ENCODE peak calls at places on chromosomes 16 and 17, in six cellular contexts. R, E, G, V, N and H are unnamed samples.

GRCh38 chr17:61466246-61466645 is 14.0 kb downstream of the TBX4 start:
- DNase-seq in R (no peak), E (no peak), G (no peak), V (no peak), N (no peak), H (no peak)

GRCh38 chr17:66724581-66725341 is 110.2 kb upstream of the CACNG5 start:
- DNase-seq in R (no peak), E (no peak), G (no peak), V (peak; percentile 21), N (no peak), H (no peak)

GRCh38 chr16:67030221-67030962 is 1.4 kb downstream of the CBFB start:
- DNase-seq in R (no peak), E (no peak), G (no peak), V (no peak), N (no peak), H (no peak)

GRCh38 chr17:50127661-50128361 is 2.1 kb downstream of the SAMD14 start:
- DNase-seq in R (no peak), E (peak; percentile 72), G (no peak), V (no peak), N (no peak), H (no peak)

GRCh38 chr16:28569011-28569410 is 15.3 kb downstream of the SGF29 start:
- DNase-seq in R (no peak), E (no peak), G (no peak), V (no peak), N (no peak), H (no peak)

GRCh38 chr16:56741399-56741798 is 11.5 kb downstream of the NUP93 start:
- DNase-seq in R (no peak), E (no peak), G (no peak), V (no peak), N (no peak), H (no peak)

GRCh38 chr17:40307001-40307690 is 1.8 kb upstream of the RARA start:
- DNase-seq in R (no peak), E (peak; percentile 82), G (no peak), V (no peak), N (no peak), H (no peak)

GRCh38 chr16:11768850-11769249 is 26.2 kb upstream of the TXNDC11 start:
- DNase-seq in R (no peak), E (no peak), G (no peak), V (no peak), N (no peak), H (no peak)

GRCh38 chr17:50363217-50364060 is 9.5 kb downstream of the MRPL27 start:
- DNase-seq in R (no peak), E (peak; percentile 98), G (no peak), V (no peak), N (no peak), H (peak; percentile 60)

GRCh38 chr16:69941251-69942098 is 9.7 kb upstream of the CLEC18A start:
- DNase-seq in R (no peak), E (no peak), G (no peak), V (no peak), N (no peak), H (no peak)

GRCh38 chr17:2347805-2348685 is 10.7 kb downstream of the SGSM2 start:
- DNase-seq in R (no peak), E (peak; percentile 99), G (no peak), V (peak; percentile 84), N (no peak), H (no peak)

GRCh38 chr16:11303405-11304138 is 22.4 kb upstream of the PRM1 start:
- DNase-seq in R (peak; percentile 91), E (no peak), G (no peak), V (no peak), N (no peak), H (no peak)

GRCh38 chr16:56675685-56676210 is 6.1 kb downstream of the MT1H start:
- DNase-seq in R (peak; percentile 29), E (peak; percentile 84), G (no peak), V (no peak), N (no peak), H (no peak)

GRCh38 chr16:89103156-89103555 is 9.5 kb downstream of the ACSF3 start:
- DNase-seq in R (no peak), E (no peak), G (no peak), V (no peak), N (no peak), H (no peak)

GRCh38 chr17:40092581-40092980 is 7.8 kb downstream of the NR1D1 start:
- DNase-seq in R (peak; percentile 29), E (no peak), G (no peak), V (no peak), N (no peak), H (no peak)

GRCh38 chr16:23863511-23864422 is 28.0 kb downstream of the PRKCB start:
- DNase-seq in R (no peak), E (no peak), G (no peak), V (no peak), N (no peak), H (no peak)

GRCh38 chr16:69448470-69449193 is 24.2 kb downstream of the CYB5B start:
- DNase-seq in R (peak; percentile 17), E (no peak), G (no peak), V (peak; percentile 29), N (no peak), H (no peak)

GRCh38 chr16:21608647-21609328 is 9.4 kb downstream of the METTL9 start:
- DNase-seq in R (no peak), E (no peak), G (no peak), V (no peak), N (no peak), H (no peak)

GRCh38 chr16:68003031-68003430 is 3.7 kb upstream of the DPEP2 start:
- DNase-seq in R (no peak), E (no peak), G (no peak), V (no peak), N (no peak), H (no peak)

GRCh38 chr16:87661561-87661960 is 59.3 kb downstream of the JPH3 start:
- DNase-seq in R (peak; percentile 7), E (peak; percentile 95), G (no peak), V (peak; percentile 37), N (peak; percentile 46), H (peak; percentile 81)

GRCh38 chr16:53159781-53160436 is 105.1 kb downstream of the CHD9 start:
- DNase-seq in R (no peak), E (peak; percentile 48), G (no peak), V (peak; percentile 63), N (no peak), H (peak; percentile 13)

GRCh38 chr17:48563385-48563838 is 14.7 kb downstream of the HOXB4 start:
- DNase-seq in R (no peak), E (no peak), G (no peak), V (no peak), N (no peak), H (no peak)

GRCh38 chr16:71311553-71312158 is 22.5 kb upstream of the CMTR2 start:
- DNase-seq in R (peak; percentile 8), E (peak; percentile 84), G (no peak), V (peak; percentile 17), N (no peak), H (peak; percentile 58)

GRCh38 chr16:54928421-54929089 is 2.1 kb upstream of the IRX5 start:
- DNase-seq in R (peak; percentile 43), E (peak; percentile 67), G (peak; percentile 69), V (peak; percentile 69), N (peak; percentile 80), H (peak; percentile 77)
- TF ChIP-seq CTCF in R (no peak), E (no peak), G (peak; percentile 55), V (no peak), N (no peak), H (no peak)

DNA sequence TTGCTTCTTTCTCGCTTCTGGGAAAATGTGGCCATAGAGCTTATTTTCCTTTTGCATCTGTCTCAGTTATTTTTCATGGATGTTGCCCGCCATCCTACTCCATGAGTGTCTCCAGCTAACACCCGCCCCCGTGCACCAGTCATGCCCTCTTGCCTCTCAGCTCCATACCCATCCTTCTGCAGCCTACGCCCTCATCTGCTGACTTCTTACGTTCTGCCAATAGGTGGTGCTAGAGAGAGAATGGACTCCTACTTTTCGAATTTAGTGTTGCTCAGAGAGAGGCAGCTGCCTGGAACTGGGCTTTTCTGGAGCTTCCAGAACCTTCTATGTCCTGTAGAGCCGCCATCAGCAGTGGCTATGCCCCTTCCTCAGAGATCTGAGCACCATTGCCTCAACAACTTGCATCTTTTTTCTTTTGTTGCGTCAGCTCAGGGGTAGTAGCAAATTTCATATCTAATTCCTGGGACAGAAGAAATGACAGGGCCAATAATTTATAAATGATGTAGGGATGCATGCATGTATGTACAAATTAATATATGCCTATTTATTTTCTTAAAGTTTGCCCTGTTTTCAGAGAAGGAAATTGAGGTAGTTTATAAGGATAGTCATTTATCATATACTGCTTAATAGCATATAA is 119.7 kb upstream of the MYOCD start:
- DNase-seq in R (peak; percentile 28), E (peak; percentile 89), G (peak; percentile 31), V (peak; percentile 75), N (no peak), H (peak; percentile 55)
- TF ChIP-seq CTCF in R (peak; percentile 57), E (peak; percentile 82), G (peak; percentile 75), V (peak; percentile 77), N (peak; percentile 78), H (peak; percentile 70)

DNA sequence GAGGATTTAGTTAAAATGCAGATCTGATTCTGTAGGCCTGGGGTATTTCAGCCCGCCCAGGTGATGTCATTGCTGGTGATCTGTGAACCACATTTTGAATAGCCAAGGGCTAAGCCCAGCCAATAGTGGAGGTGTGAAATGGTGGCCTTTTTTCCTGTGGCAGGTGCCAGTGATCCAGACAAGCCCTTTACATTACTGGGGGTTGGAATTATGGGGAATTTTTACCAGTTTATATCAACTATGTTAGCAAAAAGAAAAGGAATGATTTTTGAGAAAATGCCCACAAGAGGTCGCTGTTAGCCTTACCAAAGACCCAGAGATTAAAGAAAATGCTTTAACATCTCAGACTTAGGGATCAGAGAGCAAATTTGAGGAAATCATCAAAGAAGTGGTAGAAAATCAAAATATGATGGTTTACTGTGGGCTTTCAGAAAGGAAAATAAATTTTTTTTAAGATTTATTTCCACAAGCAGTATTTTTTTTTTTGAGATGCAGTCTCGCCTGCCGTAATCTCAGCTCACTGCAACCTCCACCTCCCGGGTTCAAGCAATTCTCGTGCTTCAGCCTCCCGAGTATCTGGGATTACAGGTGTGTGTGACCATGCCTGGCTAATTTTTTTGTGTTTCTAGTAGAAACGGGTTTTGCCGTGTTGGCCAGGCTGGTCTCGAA is 3.9 kb downstream of the VPS35L start:
- DNase-seq in R (no peak), E (peak; percentile 58), G (no peak), V (peak; percentile 67), N (no peak), H (peak; percentile 26)
- TF ChIP-seq CTCF in R (peak; percentile 49), E (peak; percentile 92), G (peak; percentile 44), V (peak; percentile 87), N (peak; percentile 82), H (peak; percentile 86)

GRCh38 chr17:81576621-81577277 is 24.6 kb upstream of the FAAP100 start:
- DNase-seq in R (peak; percentile 53), E (no peak), G (no peak), V (peak; percentile 89), N (no peak), H (no peak)
- TF ChIP-seq CTCF in R (no peak), E (no peak), G (no peak), V (peak; percentile 13), N (no peak), H (no peak)

DNA sequence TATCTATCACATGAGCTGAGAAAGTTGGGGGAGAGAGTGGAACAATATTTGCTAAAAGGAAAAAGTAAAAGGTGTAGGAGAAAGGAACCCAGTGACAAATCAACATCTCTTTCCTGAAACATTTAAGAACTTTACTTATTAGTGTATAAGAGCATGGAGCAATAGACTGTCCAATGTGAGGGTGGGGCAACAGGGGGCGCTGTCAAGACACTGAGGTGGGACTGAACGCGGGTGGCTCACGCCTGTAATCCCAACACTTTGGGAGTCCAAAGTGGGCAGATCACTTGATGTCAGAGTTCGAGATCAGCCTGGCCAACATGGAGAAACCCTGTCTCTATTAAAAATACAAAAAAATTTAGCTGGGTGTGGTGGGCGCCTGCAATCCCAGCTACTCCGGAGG is 21.2 kb downstream of the PCTP start:
- DNase-seq in R (no peak), E (no peak), G (no peak), V (no peak), N (no peak), H (no peak)
- TF ChIP-seq CTCF in R (no peak), E (peak; percentile 47), G (no peak), V (no peak), N (no peak), H (no peak)